ENCODE peak calls at places on chromosomes 11 and 22, in four cellular contexts. Y is left ventricle myocardium inferior, W is colonic mucosa, K is Panc1. R is an unnamed sample. For H3K27me3, the result is how much of the 10 kb centered on the place peaks cover.

GRCh38 chr22:30947163-30947820 is 21.3 kb downstream of the MORC2 start:
- DNase-seq in Y (peak), W (no peak), K (no peak), R (no peak)

GRCh38 chr11:78753297-78753696 is 178.6 kb upstream of the NARS2 start:
- DNase-seq in Y (no peak), W (no peak), K (no peak), R (no peak)

GRCh38 chr22:46849951-46850350 is 87.5 kb downstream of the TBC1D22A start:
- DNase-seq in Y (no peak), W (no peak), K (no peak), R (no peak)

GRCh38 chr11:31687256-31687655 is 123.9 kb downstream of the PAX6 start:
- DNase-seq in Y (no peak), W (no peak), K (no peak), R (no peak)

GRCh38 chr11:134119094-134119493 is 50.2 kb downstream of the JAM3 start:
- DNase-seq in Y (no peak), W (no peak), K (no peak), R (no peak)

GRCh38 chr11:118521892-118522311 is 5.4 kb upstream of the TTC36 start:
- DNase-seq in Y (no peak), W (no peak), K (no peak), R (no peak)

GRCh38 chr11:14612624-14613023 is 31.0 kb upstream of the PDE3B start:
- DNase-seq in Y (no peak), W (no peak), K (no peak), R (no peak)

GRCh38 chr11:10646005-10646404 is 47.5 kb downstream of the IRAG1 start:
- DNase-seq in Y (no peak), W (no peak), K (no peak), R (no peak)

GRCh38 chr22:38314992-38315800 is 2.0 kb downstream of the CSNK1E start:
- DNase-seq in Y (no peak), W (no peak), K (no peak), R (no peak)

GRCh38 chr11:118910309-118911112 is 15.2 kb downstream of the BCL9L start:
- DNase-seq in Y (peak), W (no peak), K (no peak), R (no peak)

GRCh38 chr22:46025973-46026906 is 49.3 kb upstream of the WNT7B start:
- DNase-seq in Y (peak), W (no peak), K (no peak), R (no peak)

GRCh38 chr11:67304511-67305113 is 1.3 kb downstream of the SSH3 start:
- DNase-seq in Y (no peak), W (peak), K (no peak), R (no peak)

GRCh38 chr11:17811416-17811815 is 76.8 kb downstream of the KCNC1 start:
- DNase-seq in Y (no peak), W (no peak), K (no peak), R (no peak)

GRCh38 chr11:5712507-5712906 is 22.9 kb downstream of the TRIM22 start:
- DNase-seq in Y (no peak), W (no peak), K (no peak), R (no peak)

GRCh38 chr22:28734393-28734792 is 7.2 kb downstream of the CHEK2 start:
- DNase-seq in Y (no peak), W (no peak), K (no peak), R (no peak)

GRCh38 chr11:118364956-118365615 is 5.7 kb downstream of the UBE4A start:
- DNase-seq in Y (no peak), W (no peak), K (no peak), R (no peak)

GRCh38 chr11:104410336-104410735 is 246.4 kb upstream of the PDGFD start:
- DNase-seq in Y (no peak), W (no peak), K (no peak), R (no peak)

GRCh38 chr11:69013009-69013951 is at the start of gene MRGPRF:
- DNase-seq in Y (peak), W (peak), K (no peak), R (no peak)

GRCh38 chr11:33624082-33624481 is 76.5 kb downstream of the C11orf91 start:
- DNase-seq in Y (peak), W (no peak), K (no peak), R (no peak)

GRCh38 chr11:96567667-96568066 is 177.9 kb downstream of the JRKL start:
- DNase-seq in Y (no peak), W (no peak), K (no peak), R (no peak)
- H3K4me3 ChIP-seq in Y (peak), W (no peak), K (no peak), R (no peak)

DNA sequence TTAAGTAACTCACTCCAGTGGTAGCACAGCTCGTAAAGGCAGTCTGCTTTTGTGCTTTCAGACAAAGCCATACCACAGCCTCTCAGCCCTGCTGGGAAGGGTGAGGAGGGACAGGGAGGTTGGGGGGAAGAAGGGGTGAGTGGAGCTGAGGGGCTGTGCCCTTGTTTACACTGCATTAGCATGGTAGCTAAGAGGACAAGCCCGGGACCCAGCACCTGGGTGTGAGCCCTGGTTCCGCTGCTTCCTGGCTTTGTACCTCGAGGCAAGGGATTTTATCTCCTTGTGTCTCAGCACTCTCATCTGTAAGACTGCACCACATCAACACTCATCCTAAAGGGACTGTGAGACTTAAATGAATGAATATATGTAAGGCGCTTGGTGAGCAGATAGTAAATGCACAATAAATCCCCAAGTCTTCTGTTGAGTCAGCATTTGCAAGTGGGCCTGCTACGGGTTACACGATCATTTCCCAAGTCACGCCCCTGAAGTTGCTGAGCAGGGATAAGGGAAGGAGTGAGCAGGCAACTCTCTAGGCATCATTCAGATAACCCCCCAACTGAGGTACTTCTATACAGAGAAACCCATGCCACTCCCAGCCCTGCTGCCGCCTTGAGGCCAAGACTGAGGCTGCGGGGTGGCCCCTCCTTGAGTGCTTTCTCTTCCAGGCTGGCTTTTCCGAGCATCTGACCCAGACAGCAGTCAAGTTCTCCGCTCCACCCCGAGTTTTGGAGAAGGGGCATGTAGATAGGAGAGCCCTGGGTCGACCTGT is 7.5 kb downstream of the RASD2 start:
- DNase-seq in Y (no peak), W (no peak), K (no peak), R (no peak)
- TF ChIP-seq CTCF in Y (no peak), W (no peak), K (no peak), R (no peak)

DNA sequence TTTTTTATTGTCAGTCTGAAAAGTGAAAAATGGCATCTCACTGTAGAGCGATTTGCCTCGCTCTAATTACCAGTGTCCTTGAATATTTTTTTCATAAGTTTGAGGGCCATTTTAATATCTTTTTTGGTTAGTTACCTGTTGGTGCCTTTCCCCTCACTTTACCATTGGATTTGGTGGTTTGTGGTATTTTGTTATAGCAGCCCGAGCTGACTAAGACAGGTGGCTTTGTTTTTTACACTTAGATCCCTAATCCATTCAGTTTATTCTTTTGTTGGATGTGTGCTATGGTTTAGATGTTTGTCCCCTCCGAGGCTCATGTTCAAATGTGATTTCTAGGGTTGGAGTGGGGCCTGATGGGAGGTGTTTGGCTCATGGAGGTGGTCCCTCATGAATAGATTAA is 6.5 kb upstream of the CAPN5 start:
- DNase-seq in Y (no peak), W (no peak), K (no peak), R (no peak)
- H3K27me3 ChIP-seq in Y (under half), W (under half), K (under half), R (under half)

GRCh38 chr22:33519140-33519973 is 400.9 kb downstream of the LARGE1 start:
- DNase-seq in Y (no peak), W (peak), K (no peak), R (peak)
- H3K4me3 ChIP-seq in Y (no peak), W (no peak), K (no peak), R (no peak)

DNA sequence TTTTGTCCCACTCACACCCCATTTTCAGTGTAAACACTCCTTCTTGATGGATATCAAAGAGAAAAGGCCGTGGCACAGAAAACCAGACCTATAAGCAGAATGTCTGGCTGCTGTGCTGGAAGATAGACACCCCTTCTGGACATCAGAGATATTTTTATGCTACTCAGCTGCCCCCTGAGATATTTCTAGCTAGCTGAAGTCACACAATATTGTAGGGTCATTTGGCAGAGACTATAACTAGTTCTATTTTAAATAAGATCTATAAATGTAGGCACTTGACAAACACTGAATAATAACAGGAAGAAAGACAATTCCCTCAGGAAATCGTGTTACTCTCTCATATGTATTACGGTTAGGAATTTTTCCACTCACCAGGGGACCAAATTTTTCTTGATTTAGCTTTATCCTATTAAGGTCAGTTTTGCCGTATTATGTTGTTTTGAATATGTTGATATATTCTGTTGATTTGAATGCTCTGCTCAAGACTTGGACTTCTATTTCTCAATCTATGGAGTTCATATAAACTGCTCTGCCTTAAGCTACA is 845.4 kb downstream of the OPCML start:
- DNase-seq in Y (no peak), W (no peak), K (no peak), R (no peak)
- TF ChIP-seq CTCF in Y (no peak), W (no peak), K (no peak), R (no peak)

GRCh38 chr11:71252434-71252781 is at the start of gene SHANK2:
- DNase-seq in Y (no peak), W (peak), K (no peak), R (no peak)

GRCh38 chr11:71252782-71253730 is 679 bp upstream of the SHANK2 start:
- DNase-seq in Y (no peak), W (peak), K (no peak), R (peak)

GRCh38 chr11:71251761-71252433 is 480 bp downstream of the SHANK2 start:
- DNase-seq in Y (no peak), W (peak), K (no peak), R (no peak)

GRCh38 chr11:71250512-71251158 is 1.7 kb downstream of the SHANK2 start:
- DNase-seq in Y (no peak), W (no peak), K (no peak), R (no peak)

DNA sequence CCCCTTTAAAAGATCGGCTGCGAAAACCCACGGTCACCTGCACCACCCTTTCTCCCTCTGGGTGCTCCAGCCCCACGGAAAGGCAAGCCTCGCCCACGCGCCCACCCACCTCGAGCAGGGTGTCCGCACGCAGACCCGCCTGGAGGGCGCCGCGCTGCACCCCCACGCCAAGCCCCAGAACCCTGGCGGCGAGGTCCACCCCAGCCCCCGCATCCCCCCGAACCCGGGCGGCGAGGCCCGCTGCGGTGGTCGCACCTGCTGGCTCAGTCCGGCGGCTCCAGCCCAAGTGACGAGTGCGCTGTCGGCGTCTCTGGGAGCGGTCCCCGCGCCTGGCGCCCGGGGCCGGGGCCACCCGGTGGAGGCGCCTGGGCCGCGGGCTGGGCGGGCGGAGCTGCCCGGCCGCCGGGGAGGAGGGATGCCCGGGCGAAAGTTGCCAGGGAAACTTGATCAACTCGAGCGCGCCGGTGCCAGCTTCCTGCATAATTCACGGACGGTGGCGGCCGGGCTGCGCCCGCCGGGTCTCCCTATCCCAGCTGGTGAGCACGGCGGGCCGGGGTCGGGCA is 1.1 kb downstream of the SHANK2 start:
- DNase-seq in Y (no peak), W (no peak), K (no peak), R (no peak)
- H3K27me3 ChIP-seq in Y (half or more), W (under half), K (under half), R (under half)